ENCODE peak calls at places on chromosome 1, in five cellular contexts. K is OCI-LY7, A is body of pancreas, C is fibroblast of pulmonary artery, V is HL-60. L is an unnamed sample.
A peak's percentile ranks its signal among the peaks of the same experiment; 100 is the strongest.

GRCh38 chr1:111441573-111442192 is 7.4 kb downstream of the WDR77 start:
- DNase-seq in V (no peak), K (peak; percentile 79), A (peak; percentile 42), C (peak; percentile 40), L (peak; percentile 81)

GRCh38 chr1:216604771-216605170 is 118.5 kb downstream of the ESRRG start:
- DNase-seq in C (no peak), A (no peak), K (no peak), V (no peak), L (no peak)

GRCh38 chr1:91949356-91949699 is at the start of gene BRDT:
- DNase-seq in V (no peak), A (no peak), K (no peak), C (no peak), L (no peak)

GRCh38 chr1:3192825-3193224 is 123.8 kb downstream of the PRDM16 start:
- DNase-seq in A (no peak), C (no peak), K (no peak), V (no peak), L (no peak)

GRCh38 chr1:225879521-225880209 is 2.5 kb downstream of the TMEM63A start:
- DNase-seq in K (peak; percentile 45), V (no peak), A (peak; percentile 71), C (no peak), L (no peak)

GRCh38 chr1:156500578-156500846 is at the start of gene MEF2D:
- DNase-seq in C (no peak), A (no peak), K (no peak), V (no peak), L (no peak)

GRCh38 chr1:167563579-167564246 is 10.2 kb upstream of the CREG1 start:
- DNase-seq in A (peak; percentile 22), C (no peak), V (peak; percentile 89), K (no peak), L (no peak)

GRCh38 chr1:111585461-111586100 is 34.0 kb upstream of the RAP1A start:
- DNase-seq in K (no peak), A (no peak), C (no peak), V (no peak), L (no peak)

GRCh38 chr1:23423415-23424170 is 955 bp downstream of the TCEA3 start:
- DNase-seq in A (peak; percentile 92), K (no peak), C (no peak), V (no peak), L (peak; percentile 10)

GRCh38 chr1:23908453-23909341 is 4.5 kb downstream of the CNR2 start:
- DNase-seq in C (no peak), V (peak; percentile 90), A (no peak), K (peak; percentile 98), L (peak; percentile 67)

GRCh38 chr1:7940745-7941436 is at the start of gene TNFRSF9:
- DNase-seq in K (no peak), A (peak; percentile 33), C (peak; percentile 54), V (no peak), L (peak; percentile 97)

GRCh38 chr1:178923512-178923911 is 52.6 kb upstream of the ANGPTL1 start:
- DNase-seq in V (no peak), C (no peak), A (no peak), K (no peak), L (no peak)

GRCh38 chr1:239976130-239976968 is 115.3 kb upstream of the FMN2 start:
- DNase-seq in K (peak; percentile 55), A (peak; percentile 71), C (peak; percentile 60), V (peak; percentile 25), L (peak; percentile 64)

GRCh38 chr1:199684686-199685273 is 342.7 kb upstream of the NR5A2 start:
- DNase-seq in C (peak; percentile 89), V (peak; percentile 12), K (peak; percentile 62), A (peak; percentile 61), L (peak; percentile 45)

GRCh38 chr1:178328728-178329127 is 168.0 kb downstream of the CLEC20A start:
- DNase-seq in A (no peak), K (no peak), C (no peak), V (no peak), L (no peak)

DNA sequence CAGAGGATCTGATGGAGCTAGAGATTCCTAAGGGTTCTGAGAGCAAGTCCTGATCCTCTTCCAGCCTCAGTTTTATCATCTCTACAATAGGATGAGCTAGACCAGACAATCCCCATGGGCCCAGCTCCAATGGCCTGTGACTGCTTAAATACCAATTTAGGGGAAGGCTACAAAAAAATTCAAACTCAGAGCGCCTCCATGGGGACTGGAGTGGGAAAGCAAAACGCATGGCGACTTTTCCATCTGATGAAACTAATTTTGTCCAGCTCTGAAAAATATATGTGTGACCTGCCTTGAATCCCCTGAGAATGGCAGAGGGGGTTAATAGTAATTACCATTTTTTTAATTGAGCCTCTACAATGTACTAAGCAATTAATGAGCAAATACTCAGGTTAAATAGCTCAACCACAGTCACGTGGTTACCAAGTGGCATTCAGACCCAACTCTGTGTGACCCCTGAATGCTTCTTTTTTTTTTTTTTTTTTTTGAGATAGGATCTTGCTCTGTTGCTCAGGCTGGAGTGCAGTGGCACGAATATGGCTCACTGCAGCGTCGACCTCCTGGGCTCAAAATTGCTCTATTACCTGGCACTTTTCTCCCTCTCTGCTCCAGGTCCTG is 8.4 kb downstream of the EXTL1 start:
- DNase-seq in V (no peak), C (no peak), A (no peak), K (no peak), L (no peak)
- TF ChIP-seq CTCF in V (peak; percentile 41), C (peak; percentile 8), A (no peak), K (peak; percentile 51), L (no peak)

GRCh38 chr1:94721240-94721639 is 98.9 kb upstream of the SLC44A3 start:
- DNase-seq in V (peak; percentile 72), K (no peak), A (no peak), C (no peak), L (no peak)
- TF ChIP-seq CTCF in V (no peak), K (no peak), A (no peak), C (no peak), L (no peak)

GRCh38 chr1:31753623-31754349 is 10.4 kb downstream of the ADGRB2 start:
- DNase-seq in V (no peak), A (peak; percentile 78), C (peak; percentile 29), K (no peak), L (no peak)

GRCh38 chr1:31755197-31755611 is 8.9 kb downstream of the ADGRB2 start:
- DNase-seq in K (no peak), A (no peak), V (no peak), C (no peak), L (no peak)

GRCh38 chr1:31755850-31756492 is 8.2 kb downstream of the ADGRB2 start:
- DNase-seq in V (no peak), C (no peak), A (no peak), K (no peak), L (no peak)

GRCh38 chr1:31752952-31753351 is 11.2 kb downstream of the ADGRB2 start:
- DNase-seq in A (no peak), K (no peak), V (no peak), C (no peak), L (no peak)

GRCh38 chr1:31754397-31754796 is 9.7 kb downstream of the ADGRB2 start:
- DNase-seq in A (no peak), K (no peak), C (no peak), V (no peak), L (no peak)
- TF ChIP-seq CTCF in A (no peak), K (no peak), C (no peak), V (no peak), L (no peak)

GRCh38 chr1:187933562-187934419 is 1105.0 kb downstream of the PLA2G4A start:
- DNase-seq in C (no peak), A (no peak), V (peak; percentile 18), K (no peak), L (no peak)

GRCh38 chr1:187931781-187932180 is 1103.0 kb downstream of the PLA2G4A start:
- DNase-seq in K (no peak), V (no peak), C (no peak), A (no peak), L (no peak)

GRCh38 chr1:187928717-187929116 is 1100.0 kb downstream of the PLA2G4A start:
- DNase-seq in A (no peak), V (no peak), K (no peak), C (no peak), L (no peak)

GRCh38 chr1:187924252-187924651 is 1095.5 kb downstream of the PLA2G4A start:
- DNase-seq in K (no peak), A (no peak), V (no peak), C (no peak), L (no peak)

GRCh38 chr1:187928288-187928687 is 1099.5 kb downstream of the PLA2G4A start:
- DNase-seq in V (no peak), A (no peak), K (no peak), C (peak; percentile 56), L (peak; percentile 7)
- TF ChIP-seq CTCF in V (no peak), A (no peak), K (no peak), C (peak; percentile 58), L (no peak)

L was measured in activated CD8-positive, alpha-beta T cell treated with anti-CD3 and anti-CD28 coated beads for 36 hours.